ENCODE peak calls at places on chromosomes 16 and 17, in nine cellular contexts. C is CD8-positive, alpha-beta memory T cell; W is transverse colon; R is mesenchymal stem cell; B is bronchial epithelial cell; S is heart left ventricle; T is GM23338; Q is PC-9; J is brain microvascular endothelial cell. Y is an unnamed sample.

GRCh38 chr16:1211451-1212268 is 13.4 kb downstream of the TPSG1 start:
- DNase-seq in C (no peak), W (no peak), R (no peak), B (no peak), S (no peak), T (no peak), Q (no peak), J (no peak), Y (no peak)

GRCh38 chr17:81701288-81702071 is 1.7 kb upstream of the MRPL12 start:
- DNase-seq in C (no peak), W (no peak), R (peak; percentile 29), B (no peak), S (no peak), T (no peak), Q (no peak), J (no peak), Y (no peak)

GRCh38 chr16:7555459-7555858 is 222.8 kb downstream of the RBFOX1 start:
- DNase-seq in C (no peak), W (no peak), R (no peak), B (no peak), S (no peak), T (no peak), Q (no peak), J (no peak), Y (no peak)

GRCh38 chr17:63652106-63652505 is 29.9 kb downstream of the MAP3K3 start:
- DNase-seq in C (no peak), W (no peak), R (peak; percentile 23), B (no peak), S (no peak), T (no peak), Q (no peak), J (no peak), Y (no peak)

GRCh38 chr16:29674188-29674587 is 4.8 kb upstream of the QPRT start:
- DNase-seq in C (no peak), W (peak; percentile 71), R (no peak), B (no peak), S (no peak), T (no peak), Q (no peak), J (no peak), Y (no peak)

GRCh38 chr17:12619444-12620199 is 46.1 kb upstream of the MYOCD start:
- DNase-seq in C (no peak), W (no peak), R (peak; percentile 51), B (peak; percentile 73), S (no peak), T (no peak), Q (no peak), J (peak; percentile 24), Y (no peak)

GRCh38 chr17:31549121-31549524 is 157.6 kb downstream of the RAB11FIP4 start:
- DNase-seq in C (no peak), W (no peak), R (peak; percentile 37), B (no peak), S (no peak), T (no peak), Q (no peak), J (no peak), Y (no peak)

GRCh38 chr17:19369846-19370492 is 7.4 kb upstream of the B9D1 start:
- DNase-seq in C (peak; percentile 15), W (peak; percentile 43), R (no peak), B (no peak), S (no peak), T (no peak), Q (no peak), J (no peak), Y (no peak)

DNA sequence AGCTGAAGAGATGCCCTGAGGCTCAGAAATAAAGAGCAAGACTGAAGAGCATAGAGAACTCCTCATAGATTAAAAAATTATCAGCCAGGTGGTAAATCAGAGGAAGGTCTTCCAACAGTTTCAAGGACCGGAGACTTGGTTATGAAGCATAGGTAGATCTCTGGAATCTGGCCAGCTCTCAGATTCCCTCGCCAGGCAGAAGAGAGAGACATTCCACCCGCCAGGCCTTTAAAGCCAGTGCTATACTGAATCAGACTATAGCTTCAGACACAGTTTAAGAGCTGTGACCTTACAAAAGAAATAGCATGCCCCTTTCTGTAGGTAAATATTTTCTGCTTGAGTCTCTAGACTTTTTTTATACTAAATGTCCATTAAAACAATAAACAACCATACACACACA is 70.3 kb downstream of the NFATC3 start:
- DNase-seq in C (no peak), W (no peak), R (no peak), B (no peak), S (no peak), T (no peak), Q (no peak), J (no peak), Y (no peak)
- H3K27me3 ChIP-seq in C (no peaks in the 10 kb centered on the region), W (no peaks in the 10 kb centered on the region), R (no peaks in the 10 kb centered on the region), B (no peaks in the 10 kb centered on the region), S (no peaks in the 10 kb centered on the region), T (no peaks in the 10 kb centered on the region), Q (no peaks in the 10 kb centered on the region), J (no peaks in the 10 kb centered on the region), Y (no peaks in the 10 kb centered on the region)

GRCh38 chr16:85563515-85564276 is 49.4 kb upstream of the GSE1 start:
- DNase-seq in C (no peak), W (peak; percentile 87), R (peak; percentile 82), B (no peak), S (peak; percentile 75), T (no peak), Q (peak; percentile 31), J (no peak), Y (no peak)

GRCh38 chr16:85561248-85562101 is 51.6 kb upstream of the GSE1 start:
- DNase-seq in C (no peak), W (no peak), R (no peak), B (no peak), S (no peak), T (no peak), Q (no peak), J (no peak), Y (no peak)

GRCh38 chr16:85564277-85565051 is 48.7 kb upstream of the GSE1 start:
- DNase-seq in C (peak; percentile 27), W (peak; percentile 54), R (no peak), B (no peak), S (no peak), T (no peak), Q (peak; percentile 31), J (no peak), Y (no peak)

GRCh38 chr16:85562102-85562786 is 50.9 kb upstream of the GSE1 start:
- DNase-seq in C (no peak), W (no peak), R (no peak), B (no peak), S (no peak), T (no peak), Q (no peak), J (no peak), Y (peak; percentile 52)

GRCh38 chr16:85563031-85563430 is 50.1 kb upstream of the GSE1 start:
- DNase-seq in C (no peak), W (no peak), R (no peak), B (no peak), S (no peak), T (no peak), Q (no peak), J (no peak), Y (no peak)
- H3K4me3 ChIP-seq in C (no peak overlapping the region), W (no peak overlapping the region), R (no peak overlapping the region), B (no peak overlapping the region), S (no peak overlapping the region), T (no peak overlapping the region), Q (no peak overlapping the region), J (no peak overlapping the region), Y (no peak overlapping the region)

GRCh38 chr17:17818088-17818526 is 18.7 kb downstream of the SREBF1 start:
- DNase-seq in C (no peak), W (no peak), R (peak; percentile 44), B (no peak), S (no peak), T (peak; percentile 70), Q (no peak), J (no peak), Y (peak; percentile 67)

GRCh38 chr17:17820457-17821158 is 16.2 kb downstream of the SREBF1 start:
- DNase-seq in C (no peak), W (no peak), R (peak; percentile 23), B (no peak), S (no peak), T (no peak), Q (no peak), J (no peak), Y (no peak)

GRCh38 chr17:17820046-17820445 is 16.7 kb downstream of the SREBF1 start:
- DNase-seq in C (no peak), W (no peak), R (no peak), B (no peak), S (no peak), T (no peak), Q (no peak), J (no peak), Y (no peak)

GRCh38 chr17:17819561-17819995 is 17.2 kb downstream of the SREBF1 start:
- DNase-seq in C (peak; percentile 32), W (peak; percentile 85), R (peak; percentile 94), B (peak; percentile 86), S (peak; percentile 61), T (peak; percentile 38), Q (peak; percentile 93), J (peak; percentile 96), Y (no peak)

DNA sequence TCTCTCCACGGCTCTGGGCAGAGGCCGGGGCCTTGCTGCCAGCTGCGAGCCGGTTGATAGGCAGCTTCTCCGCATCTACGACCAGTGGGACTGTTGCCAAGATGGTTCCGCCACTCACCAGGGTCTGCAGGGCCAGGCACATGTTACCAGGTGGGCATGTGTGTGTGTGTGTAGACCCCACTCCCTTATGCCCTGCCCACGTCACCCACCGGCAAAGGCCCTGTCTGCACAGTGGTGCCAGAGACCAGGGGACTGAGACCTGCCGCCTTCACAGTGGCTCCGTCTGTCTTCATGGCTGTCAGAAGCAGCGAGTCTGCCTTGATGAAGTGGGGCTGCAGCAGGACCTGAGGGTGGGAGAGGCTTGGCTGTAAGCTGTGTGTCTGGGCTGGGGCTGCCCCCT is 17.7 kb downstream of the SREBF1 start:
- DNase-seq in C (no peak), W (no peak), R (no peak), B (no peak), S (no peak), T (no peak), Q (no peak), J (no peak), Y (no peak)
- H3K36me3 ChIP-seq in C (peaks cover 20% of the 10 kb centered on the region), W (peaks cover 4% of the 10 kb centered on the region), R (peaks cover 69% of the 10 kb centered on the region), B (peaks cover 66% of the 10 kb centered on the region), S (peaks cover 60% of the 10 kb centered on the region), T (peaks cover 5% of the 10 kb centered on the region), Q (peaks cover 48% of the 10 kb centered on the region), J (peaks cover 53% of the 10 kb centered on the region), Y (peaks cover 80% of the 10 kb centered on the region)

GRCh38 chr17:37797206-37797605 is 52.3 kb upstream of the HNF1B start:
- DNase-seq in C (no peak), W (no peak), R (peak; percentile 33), B (no peak), S (no peak), T (peak; percentile 33), Q (no peak), J (no peak), Y (no peak)
- H3K27me3 ChIP-seq in C (no peaks in the 10 kb centered on the region), W (no peaks in the 10 kb centered on the region), R (peaks cover 66% of the 10 kb centered on the region), B (no peaks in the 10 kb centered on the region), S (peaks cover 9% of the 10 kb centered on the region), T (no peaks in the 10 kb centered on the region), Q (peaks cover 5% of the 10 kb centered on the region), J (no peaks in the 10 kb centered on the region), Y (no peaks in the 10 kb centered on the region)

GRCh38 chr16:66519482-66519881 is 30.4 kb downstream of the TK2 start:
- DNase-seq in C (no peak), W (no peak), R (no peak), B (no peak), S (no peak), T (no peak), Q (no peak), J (no peak), Y (no peak)
- H3K4me3 ChIP-seq in C (no peak overlapping the region), W (no peak overlapping the region), R (no peak overlapping the region), B (no peak overlapping the region), S (no peak overlapping the region), T (no peak overlapping the region), Q (no peak overlapping the region), J (no peak overlapping the region), Y (no peak overlapping the region)